ENCODE peak calls at places on chromosomes 1 and 21, in eight cellular contexts. M is tibial artery; L is stomach; D is neural progenitor cell; Y is colonic mucosa; R is neuronal stem cell; T is naive thymus-derived CD4-positive, alpha-beta T cell; I is heart left ventricle. Z is an unnamed sample. For H3K27me3, the result is how much of the 10 kb centered on the place peaks cover.

GRCh38 chr1:110746644-110747259 is 72.0 kb upstream of the KCNA3 start:
- DNase-seq in I (peak), T (peak), Y (peak), M (no peak), D (peak), R (peak), L (no peak), Z (peak)

GRCh38 chr21:42974832-42975820 is 764 bp downstream of the PKNOX1 start:
- DNase-seq in M (peak), R (peak), T (peak), Y (peak), L (peak), D (peak), I (peak), Z (peak)

GRCh38 chr1:109959974-109960744 is 24.4 kb upstream of the AHCYL1 start:
- DNase-seq in M (no peak), I (no peak), R (peak), Y (peak), D (peak), T (no peak), L (no peak), Z (no peak)

GRCh38 chr1:74504125-74505065 is 8.0 kb downstream of the LRRC53 start:
- DNase-seq in I (peak), M (no peak), Y (peak), T (peak), D (peak), L (no peak), R (peak), Z (no peak)

GRCh38 chr1:116987256-116987555 is 14.4 kb upstream of the CD101 start:
- DNase-seq in D (no peak), R (no peak), L (peak), T (peak), M (no peak), I (no peak), Y (peak), Z (no peak)

GRCh38 chr1:232471250-232471649 is 158.7 kb downstream of the SIPA1L2 start:
- DNase-seq in T (no peak), R (no peak), I (no peak), M (no peak), Y (no peak), D (no peak), L (no peak), Z (no peak)

GRCh38 chr1:8121261-8122159 is 95.4 kb upstream of the ERRFI1 start:
- DNase-seq in D (no peak), Y (peak), I (no peak), L (peak), M (peak), T (no peak), R (no peak), Z (no peak)

GRCh38 chr1:241603626-241604337 is 36.4 kb downstream of the CHML start:
- DNase-seq in R (no peak), D (no peak), M (no peak), I (no peak), Y (no peak), T (no peak), L (no peak), Z (no peak)

GRCh38 chr1:197526736-197527371 is 248.4 kb downstream of the DENND1B start:
- DNase-seq in Y (no peak), I (no peak), T (peak), M (no peak), R (no peak), L (no peak), D (peak), Z (no peak)

GRCh38 chr1:212498243-212498642 is 65.5 kb downstream of the NENF start:
- DNase-seq in D (no peak), Y (no peak), M (no peak), I (no peak), R (no peak), T (no peak), L (no peak), Z (no peak)

GRCh38 chr1:89309828-89310227 is 37.2 kb upstream of the GBP5 start:
- DNase-seq in T (no peak), R (no peak), Y (no peak), D (no peak), I (no peak), M (no peak), L (no peak), Z (no peak)

GRCh38 chr1:51294566-51295184 is 35.7 kb downstream of the TTC39A start:
- DNase-seq in D (no peak), T (no peak), L (peak), Y (no peak), M (no peak), R (no peak), I (no peak), Z (no peak)

GRCh38 chr1:186304982-186305949 is 69.8 kb downstream of the TPR start:
- DNase-seq in R (peak), Y (no peak), D (peak), M (no peak), I (no peak), L (no peak), T (peak), Z (no peak)

GRCh38 chr1:113850127-113850796 is 21.2 kb downstream of the PTPN22 start:
- DNase-seq in T (peak), Y (no peak), L (no peak), R (no peak), D (no peak), I (no peak), M (no peak), Z (no peak)

GRCh38 chr1:114353233-114353632 is 157.8 kb downstream of the TRIM33 start:
- DNase-seq in T (peak), M (peak), R (no peak), L (peak), D (no peak), Y (no peak), I (peak), Z (peak)

GRCh38 chr1:201374376-201374775 is 3.1 kb downstream of the TNNT2 start:
- DNase-seq in T (no peak), R (no peak), I (no peak), D (peak), M (no peak), Y (no peak), L (no peak), Z (no peak)

GRCh38 chr1:245585252-245585959 is 430.6 kb downstream of the KIF26B start:
- DNase-seq in T (no peak), R (no peak), I (no peak), Y (no peak), D (no peak), M (no peak), L (no peak), Z (no peak)

GRCh38 chr1:64171797-64172281 is 31.6 kb upstream of the UBE2U start:
- DNase-seq in T (no peak), Y (peak), L (no peak), R (no peak), I (no peak), D (no peak), M (no peak), Z (no peak)

DNA sequence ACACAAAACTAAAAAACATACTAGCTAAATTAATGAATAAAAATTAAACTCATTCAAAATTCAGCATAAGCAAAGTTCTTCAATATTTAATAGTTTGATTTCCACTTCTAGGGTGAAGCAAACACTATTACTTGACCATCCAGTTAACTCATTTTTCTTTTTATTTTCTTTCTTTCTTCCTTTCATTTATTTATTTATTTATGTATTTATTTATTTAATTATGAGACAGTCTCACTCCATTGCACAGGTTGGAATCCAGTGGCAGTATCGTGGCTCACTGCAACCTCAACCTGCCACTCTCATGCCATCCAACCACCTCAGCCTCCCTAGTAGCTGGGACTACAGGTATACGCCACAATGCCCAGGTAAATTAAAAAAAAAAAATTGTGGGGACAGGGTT is 2069.5 kb downstream of the NCAM2 start:
- DNase-seq in L (no peak), T (no peak), I (no peak), Y (no peak), R (no peak), M (no peak), D (no peak), Z (no peak)
- H3K27me3 ChIP-seq in L (under half), T (under half), I (under half), Y (under half), R (under half), M (under half), D (under half), Z (under half)

GRCh38 chr1:46532095-46532494 is 19.4 kb downstream of the KNCN start:
- DNase-seq in L (no peak), M (no peak), I (no peak), R (no peak), D (no peak), Y (no peak), T (no peak), Z (no peak)

GRCh38 chr1:46529031-46529630 is 22.3 kb downstream of the KNCN start:
- DNase-seq in D (no peak), R (no peak), Y (no peak), M (no peak), L (no peak), T (no peak), I (no peak), Z (no peak)

GRCh38 chr1:46532498-46533178 is 18.8 kb downstream of the KNCN start:
- DNase-seq in T (peak), Y (peak), R (peak), M (peak), L (peak), I (peak), D (peak), Z (peak)

GRCh38 chr1:46530311-46530710 is 21.1 kb downstream of the KNCN start:
- DNase-seq in Y (no peak), I (no peak), T (no peak), L (no peak), R (no peak), M (no peak), D (no peak), Z (no peak)

GRCh38 chr1:46530791-46531409 is 20.5 kb downstream of the KNCN start:
- DNase-seq in M (no peak), R (no peak), T (no peak), Y (no peak), I (no peak), D (peak), L (no peak), Z (no peak)
- H3K27me3 ChIP-seq in M (under half), R (under half), T (under half), Y (under half), I (under half), D (half or more), L (half or more), Z (half or more)

DNA sequence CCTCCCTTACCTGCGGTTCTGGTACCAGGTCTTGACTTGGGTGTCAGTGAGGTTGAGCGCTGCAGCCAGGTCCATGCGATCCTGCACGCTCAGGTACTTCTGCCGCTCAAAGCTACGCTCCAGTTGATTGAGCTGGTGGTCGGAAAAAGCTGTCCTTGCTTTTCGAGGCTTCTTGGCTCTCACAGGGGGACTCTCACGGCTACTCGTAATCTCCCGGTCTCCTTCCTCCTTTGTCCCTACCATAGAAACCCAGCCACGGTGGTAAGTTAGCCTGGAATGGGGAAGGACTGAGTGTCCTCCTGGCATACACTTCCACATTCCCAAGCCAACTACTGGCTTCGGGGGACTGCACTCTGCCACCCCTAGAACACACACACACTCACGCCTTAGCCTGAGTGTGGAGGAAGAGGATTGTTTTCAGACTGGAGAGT is 2.6 kb downstream of the BARHL2 start:
- DNase-seq in M (no peak), T (no peak), I (no peak), L (no peak), D (peak), Y (no peak), R (no peak), Z (no peak)
- H3K27me3 ChIP-seq in M (under half), T (half or more), I (half or more), L (half or more), D (half or more), Y (half or more), R (half or more), Z (half or more)

GRCh38 chr1:18727956-18728355 is 97.3 kb downstream of the PAX7 start:
- DNase-seq in T (no peak), I (no peak), Y (no peak), R (no peak), L (no peak), D (peak), M (no peak), Z (no peak)
- H3K27me3 ChIP-seq in T (under half), I (under half), Y (under half), R (under half), L (half or more), D (under half), M (under half), Z (under half)

DNA sequence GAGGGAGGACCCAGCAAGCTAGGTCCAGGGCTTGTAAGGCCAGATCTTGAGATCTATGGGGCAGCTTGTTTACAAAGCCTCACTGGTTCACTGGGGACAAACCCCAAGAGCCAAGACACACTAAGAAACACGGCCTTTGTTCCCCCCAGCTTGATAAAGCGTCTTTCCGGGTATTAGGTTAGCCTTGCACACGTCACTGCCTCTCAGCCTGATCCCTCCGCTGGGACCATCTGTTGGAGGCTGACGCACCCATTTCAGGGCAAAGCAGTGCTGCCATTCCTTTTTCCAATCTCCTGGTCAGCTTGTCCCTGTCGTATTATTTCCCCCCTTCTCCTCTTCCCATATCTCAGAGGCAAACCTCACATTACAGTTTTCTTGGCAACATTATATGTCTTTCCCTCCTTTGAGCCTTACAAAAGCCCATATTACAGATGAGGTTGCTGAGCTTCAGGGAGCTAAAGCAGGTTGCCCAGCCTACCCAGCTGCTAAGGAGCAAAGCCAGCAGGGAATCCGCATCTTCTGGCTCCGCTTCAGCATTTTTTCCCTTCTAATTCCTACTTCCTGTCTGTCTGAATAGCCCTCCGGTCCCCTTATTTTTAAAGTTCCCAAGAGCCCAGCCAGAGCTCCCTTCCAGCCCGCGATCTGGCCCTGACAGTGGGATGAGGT is 4.1 kb downstream of the HEYL start:
- DNase-seq in T (no peak), L (no peak), I (peak), D (no peak), R (no peak), M (peak), Y (no peak), Z (no peak)
- H3K27me3 ChIP-seq in T (under half), L (under half), I (under half), D (half or more), R (under half), M (under half), Y (under half), Z (under half)

GRCh38 chr1:156865865-156866678 is 5.4 kb downstream of the NTRK1 start:
- DNase-seq in T (no peak), M (no peak), L (no peak), I (no peak), R (no peak), D (no peak), Y (no peak), Z (no peak)
- H3K27me3 ChIP-seq in T (under half), M (under half), L (half or more), I (under half), R (under half), D (half or more), Y (under half), Z (half or more)